ENCODE peak calls at places on chromosomes 13 and 19, in eight cellular contexts. One of them, this sample, is unnamed.

GRCh38 chr19:18119243-18120105 is 21.9 kb downstream of the MAST3 start:
- DNase-seq in WTC11: no peak
- DNase-seq in glutamatergic neuron: no peak
- DNase-seq in endothelial cell of umbilical vein: no peak
- DNase-seq in activated B cell treated with CpG ODN at 0.5 μM for 24 hours: no peak
- DNase-seq in progenitor cell of endocrine pancreas: no peak
- DNase-seq in endothelial cell: no peak
- DNase-seq in mesothelial cell of epicardium: no peak
- DNase-seq in this sample: peak

GRCh38 chr19:7328647-7329046 is 20.1 kb upstream of the ARHGEF18 start:
- DNase-seq in WTC11: no peak
- DNase-seq in glutamatergic neuron: no peak
- DNase-seq in endothelial cell of umbilical vein: no peak
- DNase-seq in activated B cell treated with CpG ODN at 0.5 μM for 24 hours: no peak
- DNase-seq in progenitor cell of endocrine pancreas: no peak
- DNase-seq in endothelial cell: no peak
- DNase-seq in mesothelial cell of epicardium: no peak
- DNase-seq in this sample: no peak

GRCh38 chr19:36213793-36214387 is 575 bp downstream of the ZNF565 start:
- DNase-seq in WTC11: no peak
- DNase-seq in glutamatergic neuron: no peak
- DNase-seq in endothelial cell of umbilical vein: no peak
- DNase-seq in activated B cell treated with CpG ODN at 0.5 μM for 24 hours: no peak
- DNase-seq in progenitor cell of endocrine pancreas: no peak
- DNase-seq in endothelial cell: no peak
- DNase-seq in mesothelial cell of epicardium: peak
- DNase-seq in this sample: no peak

GRCh38 chr19:43731854-43732253 is 16.0 kb downstream of the IRGC start:
- DNase-seq in WTC11: no peak
- DNase-seq in glutamatergic neuron: no peak
- DNase-seq in endothelial cell of umbilical vein: no peak
- DNase-seq in activated B cell treated with CpG ODN at 0.5 μM for 24 hours: no peak
- DNase-seq in progenitor cell of endocrine pancreas: no peak
- DNase-seq in endothelial cell: no peak
- DNase-seq in mesothelial cell of epicardium: no peak
- DNase-seq in this sample: no peak

GRCh38 chr13:43520331-43520730 is 266.4 kb downstream of the ENOX1 start:
- DNase-seq in WTC11: no peak
- DNase-seq in glutamatergic neuron: no peak
- DNase-seq in endothelial cell of umbilical vein: no peak
- DNase-seq in activated B cell treated with CpG ODN at 0.5 μM for 24 hours: no peak
- DNase-seq in progenitor cell of endocrine pancreas: no peak
- DNase-seq in endothelial cell: no peak
- DNase-seq in mesothelial cell of epicardium: no peak
- DNase-seq in this sample: no peak

GRCh38 chr19:33261511-33262192 is 36.0 kb upstream of the SLC7A10 start:
- DNase-seq in WTC11: no peak
- DNase-seq in glutamatergic neuron: no peak
- DNase-seq in endothelial cell of umbilical vein: no peak
- DNase-seq in activated B cell treated with CpG ODN at 0.5 μM for 24 hours: no peak
- DNase-seq in progenitor cell of endocrine pancreas: no peak
- DNase-seq in endothelial cell: no peak
- DNase-seq in mesothelial cell of epicardium: no peak
- DNase-seq in this sample: no peak

GRCh38 chr19:9620842-9621155 is 233 bp downstream of the ZNF561 start:
- DNase-seq in WTC11: no peak
- DNase-seq in glutamatergic neuron: no peak
- DNase-seq in endothelial cell of umbilical vein: no peak
- DNase-seq in activated B cell treated with CpG ODN at 0.5 μM for 24 hours: no peak
- DNase-seq in progenitor cell of endocrine pancreas: no peak
- DNase-seq in endothelial cell: no peak
- DNase-seq in mesothelial cell of epicardium: no peak
- DNase-seq in this sample: no peak

GRCh38 chr13:113934576-113934975 is 39.3 kb downstream of the C13orf46 start:
- DNase-seq in WTC11: no peak
- DNase-seq in glutamatergic neuron: no peak
- DNase-seq in endothelial cell of umbilical vein: no peak
- DNase-seq in activated B cell treated with CpG ODN at 0.5 μM for 24 hours: no peak
- DNase-seq in progenitor cell of endocrine pancreas: no peak
- DNase-seq in endothelial cell: no peak
- DNase-seq in mesothelial cell of epicardium: no peak
- DNase-seq in this sample: no peak

GRCh38 chr13:79126706-79127105 is 279.3 kb downstream of the RBM26 start:
- DNase-seq in WTC11: no peak
- DNase-seq in glutamatergic neuron: no peak
- DNase-seq in endothelial cell of umbilical vein: no peak
- DNase-seq in activated B cell treated with CpG ODN at 0.5 μM for 24 hours: no peak
- DNase-seq in progenitor cell of endocrine pancreas: no peak
- DNase-seq in endothelial cell: no peak
- DNase-seq in mesothelial cell of epicardium: no peak
- DNase-seq in this sample: no peak

GRCh38 chr13:109610517-109610916 is 175.9 kb downstream of the IRS2 start:
- DNase-seq in WTC11: peak
- DNase-seq in glutamatergic neuron: no peak
- DNase-seq in endothelial cell of umbilical vein: no peak
- DNase-seq in activated B cell treated with CpG ODN at 0.5 μM for 24 hours: no peak
- DNase-seq in progenitor cell of endocrine pancreas: no peak
- DNase-seq in endothelial cell: peak
- DNase-seq in mesothelial cell of epicardium: no peak
- DNase-seq in this sample: peak

GRCh38 chr19:39483141-39483540 is 2.5 kb downstream of the TIMM50 start:
- DNase-seq in WTC11: no peak
- DNase-seq in glutamatergic neuron: peak
- DNase-seq in endothelial cell of umbilical vein: no peak
- DNase-seq in activated B cell treated with CpG ODN at 0.5 μM for 24 hours: no peak
- DNase-seq in progenitor cell of endocrine pancreas: no peak
- DNase-seq in endothelial cell: no peak
- DNase-seq in mesothelial cell of epicardium: no peak
- DNase-seq in this sample: no peak

GRCh38 chr13:110396913-110397379 is 89.9 kb downstream of the COL4A2 start:
- DNase-seq in WTC11: no peak
- DNase-seq in glutamatergic neuron: no peak
- DNase-seq in endothelial cell of umbilical vein: no peak
- DNase-seq in activated B cell treated with CpG ODN at 0.5 μM for 24 hours: no peak
- DNase-seq in progenitor cell of endocrine pancreas: no peak
- DNase-seq in endothelial cell: no peak
- DNase-seq in mesothelial cell of epicardium: no peak
- DNase-seq in this sample: no peak

GRCh38 chr13:113083402-113084061 is 22.1 kb upstream of the F7 start:
- DNase-seq in WTC11: no peak
- DNase-seq in glutamatergic neuron: peak
- DNase-seq in endothelial cell of umbilical vein: no peak
- DNase-seq in activated B cell treated with CpG ODN at 0.5 μM for 24 hours: no peak
- DNase-seq in progenitor cell of endocrine pancreas: no peak
- DNase-seq in endothelial cell: no peak
- DNase-seq in mesothelial cell of epicardium: no peak
- DNase-seq in this sample: no peak

GRCh38 chr13:80363890-80364503 is 23.1 kb upstream of the SPRY2 start:
- DNase-seq in WTC11: no peak
- DNase-seq in glutamatergic neuron: no peak
- DNase-seq in endothelial cell of umbilical vein: peak
- DNase-seq in activated B cell treated with CpG ODN at 0.5 μM for 24 hours: no peak
- DNase-seq in progenitor cell of endocrine pancreas: no peak
- DNase-seq in endothelial cell: no peak
- DNase-seq in mesothelial cell of epicardium: no peak
- DNase-seq in this sample: no peak

GRCh38 chr19:54179921-54180452 is 7.0 kb upstream of the TMC4 start:
- DNase-seq in WTC11: peak
- DNase-seq in glutamatergic neuron: peak
- DNase-seq in endothelial cell of umbilical vein: peak
- DNase-seq in activated B cell treated with CpG ODN at 0.5 μM for 24 hours: no peak
- DNase-seq in progenitor cell of endocrine pancreas: peak
- DNase-seq in endothelial cell: peak
- DNase-seq in mesothelial cell of epicardium: no peak
- DNase-seq in this sample: no peak

GRCh38 chr19:55766466-55766865 is 2.5 kb upstream of the RFPL4AL1 start:
- DNase-seq in WTC11: no peak
- DNase-seq in glutamatergic neuron: no peak
- DNase-seq in endothelial cell of umbilical vein: no peak
- DNase-seq in activated B cell treated with CpG ODN at 0.5 μM for 24 hours: no peak
- DNase-seq in progenitor cell of endocrine pancreas: no peak
- DNase-seq in endothelial cell: no peak
- DNase-seq in mesothelial cell of epicardium: no peak
- DNase-seq in this sample: no peak

GRCh38 chr19:12034196-12034595 is 1.3 kb downstream of the ZNF433 start:
- DNase-seq in WTC11: no peak
- DNase-seq in glutamatergic neuron: no peak
- DNase-seq in endothelial cell of umbilical vein: no peak
- DNase-seq in activated B cell treated with CpG ODN at 0.5 μM for 24 hours: no peak
- DNase-seq in progenitor cell of endocrine pancreas: no peak
- DNase-seq in endothelial cell: no peak
- DNase-seq in mesothelial cell of epicardium: no peak
- DNase-seq in this sample: no peak

GRCh38 chr13:76440568-76440967 is 445.6 kb downstream of the KCTD12 start:
- DNase-seq in WTC11: no peak
- DNase-seq in glutamatergic neuron: no peak
- DNase-seq in endothelial cell of umbilical vein: no peak
- DNase-seq in activated B cell treated with CpG ODN at 0.5 μM for 24 hours: no peak
- DNase-seq in progenitor cell of endocrine pancreas: no peak
- DNase-seq in endothelial cell: no peak
- DNase-seq in mesothelial cell of epicardium: no peak
- DNase-seq in this sample: no peak

GRCh38 chr13:95479706-95480105 is 72.8 kb upstream of the CLDN10 start:
- DNase-seq in WTC11: no peak
- DNase-seq in glutamatergic neuron: no peak
- DNase-seq in endothelial cell of umbilical vein: no peak
- DNase-seq in activated B cell treated with CpG ODN at 0.5 μM for 24 hours: no peak
- DNase-seq in progenitor cell of endocrine pancreas: no peak
- DNase-seq in endothelial cell: no peak
- DNase-seq in mesothelial cell of epicardium: no peak
- DNase-seq in this sample: no peak

GRCh38 chr13:95477187-95477586 is 75.3 kb upstream of the CLDN10 start:
- DNase-seq in WTC11: no peak
- DNase-seq in glutamatergic neuron: no peak
- DNase-seq in endothelial cell of umbilical vein: no peak
- DNase-seq in activated B cell treated with CpG ODN at 0.5 μM for 24 hours: no peak
- DNase-seq in progenitor cell of endocrine pancreas: no peak
- DNase-seq in endothelial cell: no peak
- DNase-seq in mesothelial cell of epicardium: no peak
- DNase-seq in this sample: no peak

GRCh38 chr13:95471960-95472359 is 80.6 kb upstream of the CLDN10 start:
- DNase-seq in WTC11: no peak
- DNase-seq in glutamatergic neuron: no peak
- DNase-seq in endothelial cell of umbilical vein: no peak
- DNase-seq in activated B cell treated with CpG ODN at 0.5 μM for 24 hours: no peak
- DNase-seq in progenitor cell of endocrine pancreas: no peak
- DNase-seq in endothelial cell: no peak
- DNase-seq in mesothelial cell of epicardium: no peak
- DNase-seq in this sample: no peak

GRCh38 chr13:95480131-95480545 is 72.4 kb upstream of the CLDN10 start:
- DNase-seq in WTC11: no peak
- DNase-seq in glutamatergic neuron: no peak
- DNase-seq in endothelial cell of umbilical vein: peak
- DNase-seq in activated B cell treated with CpG ODN at 0.5 μM for 24 hours: no peak
- DNase-seq in progenitor cell of endocrine pancreas: no peak
- DNase-seq in endothelial cell: no peak
- DNase-seq in mesothelial cell of epicardium: no peak
- DNase-seq in this sample: no peak

GRCh38 chr13:95474992-95475391 is 77.5 kb upstream of the CLDN10 start:
- DNase-seq in WTC11: no peak
- DNase-seq in glutamatergic neuron: no peak
- DNase-seq in endothelial cell of umbilical vein: no peak
- DNase-seq in activated B cell treated with CpG ODN at 0.5 μM for 24 hours: no peak
- DNase-seq in progenitor cell of endocrine pancreas: no peak
- DNase-seq in endothelial cell: peak
- DNase-seq in mesothelial cell of epicardium: no peak
- DNase-seq in this sample: no peak
- TF ChIP-seq CTCF in WTC11: no peak
- TF ChIP-seq CTCF in glutamatergic neuron: no peak
- TF ChIP-seq CTCF in endothelial cell of umbilical vein: no peak
- TF ChIP-seq CTCF in activated B cell treated with CpG ODN at 0.5 μM for 24 hours: no peak
- TF ChIP-seq CTCF in progenitor cell of endocrine pancreas: no peak
- TF ChIP-seq CTCF in endothelial cell: no peak
- TF ChIP-seq CTCF in mesothelial cell of epicardium: no peak
- TF ChIP-seq CTCF in this sample: no peak

GRCh38 chr19:13036366-13036976 is 41.2 kb downstream of the NFIX start:
- DNase-seq in WTC11: no peak
- DNase-seq in glutamatergic neuron: no peak
- DNase-seq in endothelial cell of umbilical vein: no peak
- DNase-seq in activated B cell treated with CpG ODN at 0.5 μM for 24 hours: no peak
- DNase-seq in progenitor cell of endocrine pancreas: no peak
- DNase-seq in endothelial cell: no peak
- DNase-seq in mesothelial cell of epicardium: no peak
- DNase-seq in this sample: no peak
- TF ChIP-seq CTCF in WTC11: no peak
- TF ChIP-seq CTCF in glutamatergic neuron: no peak
- TF ChIP-seq CTCF in endothelial cell of umbilical vein: no peak
- TF ChIP-seq CTCF in activated B cell treated with CpG ODN at 0.5 μM for 24 hours: no peak
- TF ChIP-seq CTCF in progenitor cell of endocrine pancreas: no peak
- TF ChIP-seq CTCF in endothelial cell: no peak
- TF ChIP-seq CTCF in mesothelial cell of epicardium: no peak
- TF ChIP-seq CTCF in this sample: no peak

DNA sequence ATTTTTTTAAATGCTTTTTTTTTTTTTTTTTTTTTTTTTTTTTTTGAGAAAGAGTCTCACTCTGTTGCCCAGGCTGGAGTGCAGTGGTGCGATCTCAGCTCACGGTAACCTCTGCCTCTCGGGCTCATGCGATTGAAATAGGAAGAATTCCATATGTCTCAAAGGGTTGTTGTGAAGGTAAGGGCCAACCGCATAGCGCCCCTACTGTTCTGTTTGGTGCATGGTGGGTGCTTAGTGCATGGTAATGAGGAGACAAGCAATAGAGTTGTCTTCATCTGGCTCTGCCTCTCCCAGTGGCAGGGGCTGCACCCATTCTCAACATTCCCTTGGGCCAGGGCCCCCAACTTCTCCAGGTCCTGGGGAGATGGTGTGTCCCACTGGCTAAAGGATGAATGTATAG is 68.7 kb downstream of the RASL11A start:
- DNase-seq in WTC11: peak
- DNase-seq in glutamatergic neuron: peak
- DNase-seq in endothelial cell of umbilical vein: peak
- DNase-seq in activated B cell treated with CpG ODN at 0.5 μM for 24 hours: no peak
- DNase-seq in progenitor cell of endocrine pancreas: no peak
- DNase-seq in endothelial cell: peak
- DNase-seq in mesothelial cell of epicardium: no peak
- DNase-seq in this sample: peak
- TF ChIP-seq CTCF in WTC11: peak
- TF ChIP-seq CTCF in glutamatergic neuron: peak
- TF ChIP-seq CTCF in endothelial cell of umbilical vein: peak
- TF ChIP-seq CTCF in activated B cell treated with CpG ODN at 0.5 μM for 24 hours: no peak
- TF ChIP-seq CTCF in progenitor cell of endocrine pancreas: peak
- TF ChIP-seq CTCF in endothelial cell: peak
- TF ChIP-seq CTCF in mesothelial cell of epicardium: peak
- TF ChIP-seq CTCF in this sample: peak

GRCh38 chr19:41646589-41647204 is 19.8 kb upstream of the CEACAM4 start:
- DNase-seq in WTC11: peak
- DNase-seq in glutamatergic neuron: peak
- DNase-seq in endothelial cell of umbilical vein: no peak
- DNase-seq in activated B cell treated with CpG ODN at 0.5 μM for 24 hours: no peak
- DNase-seq in progenitor cell of endocrine pancreas: no peak
- DNase-seq in endothelial cell: peak
- DNase-seq in mesothelial cell of epicardium: no peak
- DNase-seq in this sample: no peak
- TF ChIP-seq CTCF in WTC11: peak
- TF ChIP-seq CTCF in glutamatergic neuron: peak
- TF ChIP-seq CTCF in endothelial cell of umbilical vein: peak
- TF ChIP-seq CTCF in activated B cell treated with CpG ODN at 0.5 μM for 24 hours: no peak
- TF ChIP-seq CTCF in progenitor cell of endocrine pancreas: no peak
- TF ChIP-seq CTCF in endothelial cell: peak
- TF ChIP-seq CTCF in mesothelial cell of epicardium: peak
- TF ChIP-seq CTCF in this sample: peak

GRCh38 chr19:5665781-5666513 is 14.4 kb downstream of the MICOS13 start:
- DNase-seq in WTC11: no peak
- DNase-seq in glutamatergic neuron: no peak
- DNase-seq in endothelial cell of umbilical vein: peak
- DNase-seq in activated B cell treated with CpG ODN at 0.5 μM for 24 hours: no peak
- DNase-seq in progenitor cell of endocrine pancreas: no peak
- DNase-seq in endothelial cell: no peak
- DNase-seq in mesothelial cell of epicardium: no peak
- DNase-seq in this sample: no peak
- TF ChIP-seq CTCF in WTC11: no peak
- TF ChIP-seq CTCF in glutamatergic neuron: no peak
- TF ChIP-seq CTCF in endothelial cell of umbilical vein: no peak
- TF ChIP-seq CTCF in activated B cell treated with CpG ODN at 0.5 μM for 24 hours: no peak
- TF ChIP-seq CTCF in progenitor cell of endocrine pancreas: no peak
- TF ChIP-seq CTCF in endothelial cell: no peak
- TF ChIP-seq CTCF in mesothelial cell of epicardium: no peak
- TF ChIP-seq CTCF in this sample: no peak